ENCODE peak calls at places on chromosomes 11 and 22, in four cellular contexts. O is Jurkat, Clone E6-1; P is bronchial epithelial cell; N is heart left ventricle. I is an unnamed sample.

GRCh38 chr11:117097567-117098268 is 510 bp downstream of the SIK3 start:
- DNase-seq in O (no peak), P (no peak), N (peak; percentile 77), I (no peak)

GRCh38 chr11:95698939-95699562 is 90.5 kb downstream of the FAM76B start:
- DNase-seq in O (no peak), P (peak; percentile 88), N (no peak), I (no peak)

GRCh38 chr11:1044160-1044559 is 7.6 kb upstream of the MUC6 start:
- DNase-seq in O (no peak), P (no peak), N (no peak), I (no peak)

GRCh38 chr11:128559496-128560103 is 27.8 kb downstream of the ETS1 start:
- DNase-seq in O (no peak), P (peak; percentile 34), N (no peak), I (no peak)

GRCh38 chr11:107591098-107591445 is at the start of gene ELMOD1:
- DNase-seq in O (no peak), P (no peak), N (peak; percentile 70), I (peak; percentile 89)

GRCh38 chr11:35165416-35166368 is 26.7 kb downstream of the CD44 start:
- DNase-seq in O (peak; percentile 99), P (peak; percentile 91), N (no peak), I (no peak)

GRCh38 chr22:26700462-26700861 is 43.1 kb downstream of the MIAT start:
- DNase-seq in O (no peak), P (no peak), N (no peak), I (no peak)

GRCh38 chr11:69922015-69922595 is 102.9 kb upstream of the FGF3 start:
- DNase-seq in O (no peak), P (no peak), N (peak; percentile 62), I (no peak)

GRCh38 chr11:64960719-64961118 is 11.2 kb downstream of the MAJIN start:
- DNase-seq in O (no peak), P (no peak), N (no peak), I (no peak)

GRCh38 chr22:49930128-49930527 is 11.7 kb downstream of the CRELD2 start:
- DNase-seq in O (no peak), P (no peak), N (no peak), I (peak; percentile 46)

GRCh38 chr22:49927483-49928184 is 9.2 kb downstream of the CRELD2 start:
- DNase-seq in O (no peak), P (no peak), N (no peak), I (no peak)

GRCh38 chr22:49929553-49929979 is 11.1 kb downstream of the CRELD2 start:
- DNase-seq in O (no peak), P (no peak), N (peak; percentile 86), I (peak; percentile 58)

GRCh38 chr22:49928185-49928495 is 9.7 kb downstream of the CRELD2 start:
- DNase-seq in O (no peak), P (no peak), N (no peak), I (no peak)

GRCh38 chr22:49928571-49929552 is 10.4 kb downstream of the CRELD2 start:
- DNase-seq in O (no peak), P (no peak), N (no peak), I (no peak)
- H3K4me3 ChIP-seq in O (no peak overlapping the region), P (no peak overlapping the region), N (no peak overlapping the region), I (no peak overlapping the region)

DNA sequence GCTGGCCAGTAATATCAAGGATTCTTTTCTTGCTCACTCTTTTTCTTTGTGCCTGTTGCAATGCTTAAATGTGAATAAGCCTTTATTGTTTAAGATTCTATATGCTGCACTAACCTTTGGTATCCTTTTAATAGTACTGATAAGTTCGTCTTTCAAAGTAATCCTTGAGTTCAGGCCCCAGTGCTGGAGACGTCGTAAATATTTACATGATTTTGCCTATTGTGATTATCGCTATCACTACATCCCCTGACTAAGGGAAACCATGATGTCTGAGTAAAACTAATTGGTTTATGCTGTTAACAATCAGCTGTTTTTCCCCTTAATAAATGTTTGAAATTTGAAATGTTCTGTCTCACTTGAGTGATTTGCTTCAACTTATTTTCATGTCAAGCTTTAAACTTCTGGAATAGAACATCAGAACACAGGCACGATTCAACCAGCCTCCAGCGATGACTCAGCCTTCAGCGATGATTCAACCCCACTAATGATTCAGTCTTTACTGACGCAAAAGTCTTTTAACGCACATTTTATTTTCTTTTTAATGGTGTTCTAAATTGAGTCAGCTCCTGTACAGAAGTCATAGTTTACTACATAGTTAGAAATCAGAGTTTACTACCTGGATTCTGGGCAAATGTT is 3.9 kb downstream of the HTATIP2 start:
- DNase-seq in O (no peak), P (peak; percentile 93), N (no peak), I (no peak)
- H3K4me3 ChIP-seq in O (no peak overlapping the region), P (no peak overlapping the region), N (peak overlapping the region; percentile 12), I (no peak overlapping the region)

GRCh38 chr11:8017894-8018741 is 31.0 kb downstream of the EIF3F start:
- DNase-seq in O (no peak), P (no peak), N (no peak), I (peak; percentile 49)
- H3K4me3 ChIP-seq in O (no peak overlapping the region), P (no peak overlapping the region), N (peak overlapping the region; percentile 68), I (peak overlapping the region; percentile 71)

GRCh38 chr22:37852418-37852817 is 3.2 kb downstream of the EIF3L start:
- DNase-seq in O (no peak), P (no peak), N (no peak), I (no peak)
- H3K4me3 ChIP-seq in O (no peak overlapping the region), P (no peak overlapping the region), N (no peak overlapping the region), I (no peak overlapping the region)

GRCh38 chr11:46391186-46391577 is 394 bp downstream of the CHRM4 start:
- DNase-seq in O (no peak), P (no peak), N (no peak), I (no peak)
- H3K4me3 ChIP-seq in O (peak overlapping the region; percentile 33), P (no peak overlapping the region), N (peak overlapping the region; percentile 55), I (peak overlapping the region; percentile 53)

DNA sequence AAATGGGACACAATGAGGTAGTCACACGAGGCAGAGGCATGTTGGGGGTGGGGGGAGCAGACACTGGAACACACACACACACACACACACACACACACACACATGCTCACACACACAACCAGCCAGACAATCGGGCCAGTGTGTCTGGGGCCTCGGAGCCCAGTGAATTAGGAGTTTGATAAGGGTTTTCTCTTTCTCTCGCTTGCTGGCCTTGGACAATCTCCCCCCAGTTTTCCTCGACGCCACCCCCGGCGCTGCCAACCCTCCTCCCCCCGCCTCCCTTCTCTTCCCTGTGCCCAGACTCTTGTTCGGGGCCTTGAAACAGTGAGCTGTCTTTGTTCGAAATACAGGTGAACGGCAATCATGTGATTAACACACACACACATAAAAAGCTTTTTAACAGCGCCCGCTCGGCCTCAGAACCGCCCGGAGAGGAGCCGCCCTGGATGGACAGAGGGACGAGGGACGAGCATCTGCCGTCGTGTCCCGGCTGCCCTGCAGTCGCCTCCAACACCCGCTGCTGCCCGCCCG is 1.5 kb upstream of the SOX10 start:
- DNase-seq in O (no peak), P (no peak), N (no peak), I (peak; percentile 47)
- H3K4me3 ChIP-seq in O (no peak overlapping the region), P (no peak overlapping the region), N (no peak overlapping the region), I (no peak overlapping the region)

GRCh38 chr11:125001073-125001764 is 47.2 kb downstream of the CCDC15 start:
- DNase-seq in O (no peak), P (peak; percentile 48), N (no peak), I (no peak)
- H3K4me3 ChIP-seq in O (no peak overlapping the region), P (no peak overlapping the region), N (no peak overlapping the region), I (no peak overlapping the region)

GRCh38 chr11:32430586-32431357 is 4.6 kb downstream of the WT1 start:
- DNase-seq in O (no peak), P (no peak), N (no peak), I (peak; percentile 67)
- H3K4me3 ChIP-seq in O (no peak overlapping the region), P (no peak overlapping the region), N (peak overlapping the region; percentile 16), I (peak overlapping the region; percentile 8)

GRCh38 chr11:130738618-130739017 is 177.7 kb downstream of the SNX19 start:
- DNase-seq in O (no peak), P (no peak), N (no peak), I (no peak)
- H3K4me3 ChIP-seq in O (no peak overlapping the region), P (no peak overlapping the region), N (no peak overlapping the region), I (no peak overlapping the region)

DNA sequence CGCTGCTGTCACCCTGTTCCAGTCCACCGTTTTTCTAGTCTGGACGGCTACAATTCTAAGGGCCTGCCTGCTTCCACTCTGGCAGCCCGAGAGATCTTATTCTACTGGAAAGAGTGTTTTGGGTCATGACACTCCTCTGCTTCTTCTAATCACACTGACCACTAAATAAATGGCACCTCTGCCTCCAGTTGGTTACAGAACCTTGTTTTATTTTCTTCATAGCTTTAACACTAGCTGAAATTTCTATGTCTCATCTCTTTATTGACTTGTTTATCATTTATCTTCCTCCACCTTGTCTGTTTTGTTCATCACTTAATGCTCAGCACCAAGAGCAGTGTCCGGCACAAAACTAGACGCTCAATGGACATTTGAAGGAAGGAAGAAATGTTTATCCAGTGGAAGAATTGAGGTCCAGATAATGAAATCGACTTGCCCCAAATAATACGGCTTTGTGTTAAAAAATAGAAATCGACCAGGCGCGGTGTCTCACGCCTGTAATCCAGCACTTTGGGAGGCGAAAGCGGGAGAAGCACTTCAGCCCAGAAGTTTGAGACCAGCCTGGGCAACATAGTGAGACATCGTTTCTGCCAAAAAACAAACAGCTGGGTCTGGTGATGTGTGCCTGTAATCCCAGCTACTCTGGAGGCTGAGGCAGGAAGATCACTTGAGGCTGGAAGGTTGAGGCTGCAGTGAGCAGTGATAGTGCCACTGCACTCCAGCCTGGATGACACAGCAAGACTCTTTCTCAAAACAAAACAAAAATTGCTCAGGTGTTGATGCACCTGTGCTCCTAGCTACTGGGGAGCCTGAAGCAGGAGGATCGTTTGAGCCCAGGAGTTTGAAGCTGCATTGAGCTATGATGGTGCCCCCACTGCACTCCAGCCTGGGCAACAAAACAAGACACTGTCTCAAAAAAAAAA is 693 bp upstream of the PRR14L start:
- DNase-seq in O (no peak), P (no peak), N (no peak), I (no peak)
- H3K4me3 ChIP-seq in O (peak overlapping the region; percentile 97), P (no peak overlapping the region), N (peak overlapping the region; percentile 85), I (no peak overlapping the region)